ENCODE peak calls at places on chromosomes 2 and 18, in ten cellular contexts. One of them, this sample, is unnamed.

GRCh38 chr2:119264781-119265692 is 41.4 kb downstream of the STEAP3 start:
- DNase-seq in heart right ventricle: no peak
- DNase-seq in foreskin keratinocyte: no peak
- DNase-seq in WTC11: peak
- DNase-seq in K562: peak
- DNase-seq in RWPE2: no peak
- DNase-seq in nephron progenitor cell: peak
- DNase-seq in cardiac fibroblast: peak
- DNase-seq in astrocyte of the spinal cord: peak
- DNase-seq in HFFc6: peak
- DNase-seq in this sample: no peak

GRCh38 chr18:58865009-58865345 is 300 bp downstream of the ZNF532 start:
- DNase-seq in heart right ventricle: no peak
- DNase-seq in foreskin keratinocyte: no peak
- DNase-seq in WTC11: no peak
- DNase-seq in K562: no peak
- DNase-seq in RWPE2: no peak
- DNase-seq in nephron progenitor cell: no peak
- DNase-seq in cardiac fibroblast: no peak
- DNase-seq in astrocyte of the spinal cord: no peak
- DNase-seq in HFFc6: no peak
- DNase-seq in this sample: no peak

GRCh38 chr2:179376881-179377280 is 112.2 kb upstream of the SESTD1 start:
- DNase-seq in heart right ventricle: no peak
- DNase-seq in foreskin keratinocyte: no peak
- DNase-seq in WTC11: no peak
- DNase-seq in K562: no peak
- DNase-seq in RWPE2: no peak
- DNase-seq in nephron progenitor cell: no peak
- DNase-seq in cardiac fibroblast: no peak
- DNase-seq in astrocyte of the spinal cord: peak
- DNase-seq in HFFc6: peak
- DNase-seq in this sample: no peak

GRCh38 chr2:219724628-219725027 is 97.2 kb downstream of the SLC4A3 start:
- DNase-seq in heart right ventricle: no peak
- DNase-seq in foreskin keratinocyte: no peak
- DNase-seq in WTC11: no peak
- DNase-seq in K562: peak
- DNase-seq in RWPE2: no peak
- DNase-seq in nephron progenitor cell: no peak
- DNase-seq in cardiac fibroblast: peak
- DNase-seq in astrocyte of the spinal cord: no peak
- DNase-seq in HFFc6: no peak
- DNase-seq in this sample: no peak

GRCh38 chr18:63433349-63433866 is 11.1 kb upstream of the VPS4B start:
- DNase-seq in heart right ventricle: no peak
- DNase-seq in foreskin keratinocyte: no peak
- DNase-seq in WTC11: no peak
- DNase-seq in K562: no peak
- DNase-seq in RWPE2: no peak
- DNase-seq in nephron progenitor cell: no peak
- DNase-seq in cardiac fibroblast: peak
- DNase-seq in astrocyte of the spinal cord: no peak
- DNase-seq in HFFc6: peak
- DNase-seq in this sample: no peak

GRCh38 chr2:80040226-80040625 is 264.3 kb downstream of the LRRTM1 start:
- DNase-seq in heart right ventricle: no peak
- DNase-seq in foreskin keratinocyte: no peak
- DNase-seq in WTC11: no peak
- DNase-seq in K562: no peak
- DNase-seq in RWPE2: no peak
- DNase-seq in nephron progenitor cell: no peak
- DNase-seq in cardiac fibroblast: no peak
- DNase-seq in astrocyte of the spinal cord: no peak
- DNase-seq in HFFc6: no peak
- DNase-seq in this sample: no peak

GRCh38 chr2:21098294-21098693 is 25.5 kb upstream of the TDRD15 start:
- DNase-seq in heart right ventricle: no peak
- DNase-seq in foreskin keratinocyte: no peak
- DNase-seq in WTC11: no peak
- DNase-seq in K562: no peak
- DNase-seq in RWPE2: no peak
- DNase-seq in nephron progenitor cell: no peak
- DNase-seq in cardiac fibroblast: no peak
- DNase-seq in astrocyte of the spinal cord: no peak
- DNase-seq in HFFc6: no peak
- DNase-seq in this sample: no peak

GRCh38 chr2:237299897-237300296 is 114.1 kb downstream of the COL6A3 start:
- DNase-seq in heart right ventricle: no peak
- DNase-seq in foreskin keratinocyte: peak
- DNase-seq in WTC11: no peak
- DNase-seq in K562: no peak
- DNase-seq in RWPE2: peak
- DNase-seq in nephron progenitor cell: no peak
- DNase-seq in cardiac fibroblast: peak
- DNase-seq in astrocyte of the spinal cord: peak
- DNase-seq in HFFc6: peak
- DNase-seq in this sample: no peak

GRCh38 chr2:235553291-235553690 is 59.4 kb downstream of the AGAP1 start:
- DNase-seq in heart right ventricle: no peak
- DNase-seq in foreskin keratinocyte: no peak
- DNase-seq in WTC11: no peak
- DNase-seq in K562: no peak
- DNase-seq in RWPE2: no peak
- DNase-seq in nephron progenitor cell: no peak
- DNase-seq in cardiac fibroblast: no peak
- DNase-seq in astrocyte of the spinal cord: no peak
- DNase-seq in HFFc6: no peak
- DNase-seq in this sample: peak

GRCh38 chr2:232887171-232887850 is 17.2 kb downstream of the SNORC start:
- DNase-seq in heart right ventricle: no peak
- DNase-seq in foreskin keratinocyte: no peak
- DNase-seq in WTC11: peak
- DNase-seq in K562: no peak
- DNase-seq in RWPE2: no peak
- DNase-seq in nephron progenitor cell: no peak
- DNase-seq in cardiac fibroblast: no peak
- DNase-seq in astrocyte of the spinal cord: no peak
- DNase-seq in HFFc6: no peak
- DNase-seq in this sample: peak

GRCh38 chr2:62306751-62307468 is 111.0 kb downstream of the B3GNT2 start:
- DNase-seq in heart right ventricle: no peak
- DNase-seq in foreskin keratinocyte: peak
- DNase-seq in WTC11: no peak
- DNase-seq in K562: no peak
- DNase-seq in RWPE2: no peak
- DNase-seq in nephron progenitor cell: no peak
- DNase-seq in cardiac fibroblast: peak
- DNase-seq in astrocyte of the spinal cord: peak
- DNase-seq in HFFc6: no peak
- DNase-seq in this sample: no peak

GRCh38 chr2:28750316-28751101 is 1.1 kb upstream of the PPP1CB start:
- DNase-seq in heart right ventricle: no peak
- DNase-seq in foreskin keratinocyte: no peak
- DNase-seq in WTC11: no peak
- DNase-seq in K562: peak
- DNase-seq in RWPE2: no peak
- DNase-seq in nephron progenitor cell: no peak
- DNase-seq in cardiac fibroblast: peak
- DNase-seq in astrocyte of the spinal cord: peak
- DNase-seq in HFFc6: peak
- DNase-seq in this sample: no peak

GRCh38 chr18:11653521-11653920 is 35.5 kb upstream of the GNAL start:
- DNase-seq in heart right ventricle: no peak
- DNase-seq in foreskin keratinocyte: no peak
- DNase-seq in WTC11: no peak
- DNase-seq in K562: no peak
- DNase-seq in RWPE2: no peak
- DNase-seq in nephron progenitor cell: no peak
- DNase-seq in cardiac fibroblast: no peak
- DNase-seq in astrocyte of the spinal cord: no peak
- DNase-seq in HFFc6: no peak
- DNase-seq in this sample: no peak

GRCh38 chr2:216107760-216108159 is 1.4 kb upstream of the XRCC5 start:
- DNase-seq in heart right ventricle: no peak
- DNase-seq in foreskin keratinocyte: no peak
- DNase-seq in WTC11: peak
- DNase-seq in K562: peak
- DNase-seq in RWPE2: no peak
- DNase-seq in nephron progenitor cell: peak
- DNase-seq in cardiac fibroblast: no peak
- DNase-seq in astrocyte of the spinal cord: no peak
- DNase-seq in HFFc6: no peak
- DNase-seq in this sample: no peak

GRCh38 chr2:43251171-43251731 is 24.8 kb upstream of the ZFP36L2 start:
- DNase-seq in heart right ventricle: no peak
- DNase-seq in foreskin keratinocyte: peak
- DNase-seq in WTC11: no peak
- DNase-seq in K562: no peak
- DNase-seq in RWPE2: no peak
- DNase-seq in nephron progenitor cell: no peak
- DNase-seq in cardiac fibroblast: peak
- DNase-seq in astrocyte of the spinal cord: peak
- DNase-seq in HFFc6: peak
- DNase-seq in this sample: no peak

GRCh38 chr2:34570266-34570872 is 971.3 kb upstream of the FAM98A start:
- DNase-seq in heart right ventricle: no peak
- DNase-seq in foreskin keratinocyte: peak
- DNase-seq in WTC11: peak
- DNase-seq in K562: no peak
- DNase-seq in RWPE2: no peak
- DNase-seq in nephron progenitor cell: peak
- DNase-seq in cardiac fibroblast: no peak
- DNase-seq in astrocyte of the spinal cord: no peak
- DNase-seq in HFFc6: no peak
- DNase-seq in this sample: no peak

GRCh38 chr2:68018727-68019126 is 44.1 kb downstream of the C1D start:
- DNase-seq in heart right ventricle: no peak
- DNase-seq in foreskin keratinocyte: no peak
- DNase-seq in WTC11: no peak
- DNase-seq in K562: no peak
- DNase-seq in RWPE2: no peak
- DNase-seq in nephron progenitor cell: no peak
- DNase-seq in cardiac fibroblast: no peak
- DNase-seq in astrocyte of the spinal cord: no peak
- DNase-seq in HFFc6: no peak
- DNase-seq in this sample: no peak

DNA sequence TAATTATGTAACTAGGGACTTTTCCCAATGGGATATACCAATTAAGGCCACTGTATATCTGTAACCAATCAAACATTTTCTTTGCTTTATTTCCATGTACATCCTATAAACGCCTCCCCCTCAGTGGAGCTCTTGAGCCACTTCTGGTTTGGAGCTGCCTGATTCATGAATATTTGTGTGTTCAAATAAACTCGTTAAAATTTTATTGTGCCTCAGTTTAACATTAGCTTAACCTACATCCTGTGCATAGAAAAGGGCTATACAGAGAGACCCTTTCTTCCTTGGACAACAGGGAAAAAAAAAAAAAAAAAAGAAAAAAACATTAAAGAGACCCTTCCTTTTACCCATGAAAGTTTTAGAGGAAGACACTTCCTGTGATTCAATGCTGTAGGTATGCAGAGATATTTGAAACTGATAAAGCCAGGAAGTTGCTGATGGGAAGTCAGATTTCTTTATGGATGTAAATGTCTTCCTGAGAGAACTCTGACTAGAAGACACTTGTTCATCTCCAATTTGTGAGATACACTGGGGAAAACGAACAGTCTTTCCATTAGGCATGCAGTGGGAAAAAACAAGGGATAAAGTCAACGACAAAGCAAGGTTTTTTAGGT is 614.6 kb upstream of the SOX11 start:
- DNase-seq in heart right ventricle: no peak
- DNase-seq in foreskin keratinocyte: peak
- DNase-seq in WTC11: no peak
- DNase-seq in K562: no peak
- DNase-seq in RWPE2: no peak
- DNase-seq in nephron progenitor cell: no peak
- DNase-seq in cardiac fibroblast: no peak
- DNase-seq in astrocyte of the spinal cord: peak
- DNase-seq in HFFc6: no peak
- DNase-seq in this sample: no peak
- TF ChIP-seq CTCF in heart right ventricle: no peak
- TF ChIP-seq CTCF in foreskin keratinocyte: peak
- TF ChIP-seq CTCF in WTC11: no peak
- TF ChIP-seq CTCF in K562: no peak
- TF ChIP-seq CTCF in RWPE2: peak
- TF ChIP-seq CTCF in nephron progenitor cell: no peak
- TF ChIP-seq CTCF in cardiac fibroblast: no peak
- TF ChIP-seq CTCF in astrocyte of the spinal cord: peak
- TF ChIP-seq CTCF in HFFc6: no peak
- TF ChIP-seq CTCF in this sample: peak

DNA sequence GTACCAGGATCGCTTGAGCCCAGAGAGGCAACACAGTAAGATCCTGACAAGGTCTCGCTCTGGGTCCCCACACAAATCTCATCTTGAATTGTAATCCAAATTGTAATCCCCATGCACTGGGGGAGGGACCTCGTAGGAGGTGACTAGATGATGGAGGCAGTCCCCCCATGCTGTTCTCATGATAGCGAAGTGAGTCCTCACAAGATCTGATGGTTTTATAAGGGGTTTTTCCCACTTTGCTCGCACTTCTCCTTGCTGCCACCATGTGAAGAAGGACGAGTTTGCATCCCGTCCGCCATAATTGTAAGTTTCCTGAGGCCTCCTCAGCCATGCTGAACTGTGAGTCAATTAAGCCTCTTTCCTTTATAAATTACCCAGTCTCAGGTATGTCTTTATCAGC is 46.0 kb upstream of the SERTAD2 start:
- DNase-seq in heart right ventricle: no peak
- DNase-seq in foreskin keratinocyte: no peak
- DNase-seq in WTC11: peak
- DNase-seq in K562: no peak
- DNase-seq in RWPE2: no peak
- DNase-seq in nephron progenitor cell: no peak
- DNase-seq in cardiac fibroblast: no peak
- DNase-seq in astrocyte of the spinal cord: no peak
- DNase-seq in HFFc6: no peak
- DNase-seq in this sample: no peak
- TF ChIP-seq CTCF in heart right ventricle: no peak
- TF ChIP-seq CTCF in foreskin keratinocyte: no peak
- TF ChIP-seq CTCF in WTC11: no peak
- TF ChIP-seq CTCF in K562: peak
- TF ChIP-seq CTCF in RWPE2: no peak
- TF ChIP-seq CTCF in nephron progenitor cell: no peak
- TF ChIP-seq CTCF in cardiac fibroblast: no peak
- TF ChIP-seq CTCF in astrocyte of the spinal cord: no peak
- TF ChIP-seq CTCF in HFFc6: peak
- TF ChIP-seq CTCF in this sample: no peak

GRCh38 chr2:88669371-88670214 is 21.9 kb upstream of the RPIA start:
- DNase-seq in heart right ventricle: no peak
- DNase-seq in foreskin keratinocyte: no peak
- DNase-seq in WTC11: peak
- DNase-seq in K562: peak
- DNase-seq in RWPE2: no peak
- DNase-seq in nephron progenitor cell: peak
- DNase-seq in cardiac fibroblast: peak
- DNase-seq in astrocyte of the spinal cord: peak
- DNase-seq in HFFc6: peak
- DNase-seq in this sample: no peak
- TF ChIP-seq CTCF in heart right ventricle: peak
- TF ChIP-seq CTCF in foreskin keratinocyte: peak
- TF ChIP-seq CTCF in WTC11: no peak
- TF ChIP-seq CTCF in K562: peak
- TF ChIP-seq CTCF in RWPE2: peak
- TF ChIP-seq CTCF in nephron progenitor cell: peak
- TF ChIP-seq CTCF in cardiac fibroblast: peak
- TF ChIP-seq CTCF in astrocyte of the spinal cord: peak
- TF ChIP-seq CTCF in HFFc6: peak
- TF ChIP-seq CTCF in this sample: peak

GRCh38 chr2:214578395-214578794 is 167.5 kb downstream of the VWC2L start:
- DNase-seq in heart right ventricle: no peak
- DNase-seq in foreskin keratinocyte: no peak
- DNase-seq in WTC11: no peak
- DNase-seq in K562: no peak
- DNase-seq in RWPE2: no peak
- DNase-seq in nephron progenitor cell: no peak
- DNase-seq in cardiac fibroblast: no peak
- DNase-seq in astrocyte of the spinal cord: no peak
- DNase-seq in HFFc6: no peak
- DNase-seq in this sample: no peak
- TF ChIP-seq CTCF in heart right ventricle: no peak
- TF ChIP-seq CTCF in foreskin keratinocyte: no peak
- TF ChIP-seq CTCF in WTC11: no peak
- TF ChIP-seq CTCF in K562: no peak
- TF ChIP-seq CTCF in RWPE2: no peak
- TF ChIP-seq CTCF in nephron progenitor cell: no peak
- TF ChIP-seq CTCF in cardiac fibroblast: no peak
- TF ChIP-seq CTCF in astrocyte of the spinal cord: no peak
- TF ChIP-seq CTCF in HFFc6: no peak
- TF ChIP-seq CTCF in this sample: no peak

This sample was measured in chondrocyte.